ENCODE peak calls at places on chromosomes 2 and 18, in four cellular contexts. P is activated naive CD4-positive, alpha-beta T cell treated with Interleukin-2 at 50 U/mL for 16 hours; I is GM06990; T is osteocyte. F is an unnamed sample.

GRCh38 chr2:48146552-48146951 is 240.3 kb upstream of the FBXO11 start:
- DNase-seq in P (no peak), I (no peak), T (no peak), F (no peak)

GRCh38 chr2:235263205-235264120 is 230.4 kb upstream of the AGAP1 start:
- DNase-seq in I (no peak), T (peak; percentile 88), P (no peak), F (no peak)

GRCh38 chr2:54962935-54963334 is 87.3 kb downstream of the RTN4 start:
- DNase-seq in I (no peak), P (no peak), T (no peak), F (no peak)

GRCh38 chr2:219508933-219509779 is 5.1 kb upstream of the ASIC4 start:
- DNase-seq in T (no peak), P (no peak), I (no peak), F (no peak)

GRCh38 chr2:46390036-46390435 is 89.3 kb upstream of the TMEM247 start:
- DNase-seq in I (no peak), P (no peak), T (peak; percentile 36), F (no peak)

GRCh38 chr2:3465844-3466481 is 53.4 kb downstream of the ADI1 start:
- DNase-seq in I (no peak), T (no peak), P (no peak), F (no peak)

GRCh38 chr2:159508140-159508539 is 108.2 kb downstream of the BAZ2B start:
- DNase-seq in T (no peak), I (no peak), P (no peak), F (no peak)

GRCh38 chr18:36187138-36187825 is at the start of gene MOCOS:
- DNase-seq in T (peak; percentile 92), I (peak; percentile 47), P (peak; percentile 51), F (peak; percentile 53)

GRCh38 chr2:233385489-233386044 is 31.3 kb downstream of the DGKD start:
- DNase-seq in P (no peak), I (peak; percentile 64), T (no peak), F (no peak)

GRCh38 chr2:72103161-72103560 is 44.5 kb downstream of the CYP26B1 start:
- DNase-seq in T (no peak), P (no peak), I (no peak), F (no peak)

GRCh38 chr2:227033471-227034148 is 130.4 kb downstream of the COL4A4 start:
- DNase-seq in I (peak; percentile 18), T (no peak), P (peak; percentile 15), F (peak; percentile 59)

GRCh38 chr2:86592547-86593230 is 29.4 kb upstream of the CHMP3 start:
- DNase-seq in T (no peak), P (no peak), I (no peak), F (no peak)

GRCh38 chr2:235793163-235793752 is 299.4 kb downstream of the AGAP1 start:
- DNase-seq in P (no peak), T (peak; percentile 79), I (no peak), F (no peak)

GRCh38 chr2:208280933-208281332 is 14.9 kb downstream of the PIKFYVE start:
- DNase-seq in T (no peak), P (no peak), I (no peak), F (no peak)

GRCh38 chr2:160315337-160315736 is 115.3 kb upstream of the ITGB6 start:
- DNase-seq in T (no peak), I (no peak), P (no peak), F (no peak)

GRCh38 chr2:99809259-99809900 is 319.6 kb upstream of the REV1 start:
- DNase-seq in P (no peak), T (no peak), I (no peak), F (peak; percentile 15)

GRCh38 chr2:166404831-166405568 is 29.3 kb upstream of the SCN9A start:
- DNase-seq in P (no peak), T (no peak), I (no peak), F (no peak)

GRCh38 chr18:51346404-51346803 is 148.9 kb upstream of the MEX3C start:
- DNase-seq in P (no peak), I (no peak), T (no peak), F (no peak)

GRCh38 chr2:239938651-239939486 is 86.3 kb downstream of the NDUFA10 start:
- DNase-seq in T (peak; percentile 76), I (no peak), P (no peak), F (peak; percentile 7)

GRCh38 chr2:60047347-60047746 is 506.1 kb downstream of the BCL11A start:
- DNase-seq in P (no peak), I (no peak), T (no peak), F (no peak)

GRCh38 chr2:21270658-21271057 is 146.9 kb downstream of the TDRD15 start:
- DNase-seq in I (no peak), P (no peak), T (no peak), F (no peak)

GRCh38 chr2:239300871-239301742 is 99.7 kb downstream of the HDAC4 start:
- DNase-seq in I (no peak), P (no peak), T (no peak), F (no peak)

GRCh38 chr18:48300463-48300961 is 108.7 kb downstream of the ZBTB7C start:
- DNase-seq in P (no peak), T (no peak), I (no peak), F (peak; percentile 33)

GRCh38 chr2:71215447-71215846 is 11.5 kb downstream of the PAIP2B start:
- DNase-seq in T (no peak), P (no peak), I (no peak), F (no peak)

GRCh38 chr2:181106789-181107418 is 126.5 kb downstream of the UBE2E3 start:
- DNase-seq in P (peak; percentile 22), I (peak; percentile 74), T (no peak), F (no peak)

GRCh38 chr18:32911660-32912284 is 138.9 kb upstream of the KLHL14 start:
- DNase-seq in P (no peak), T (no peak), I (no peak), F (no peak)

F was measured in WERI-Rb-1.